ENCODE peak calls at places on chromosomes 4 and X, in seven cellular contexts. A is activated T-helper 9 cell treated with anti-CD3 and anti-CD28 coated beads, Interleukin-2, amount 50 U/mL, for 16 hours; F is kidney tubule cell; D is AG09319; Q is endothelial cell; C is astrocyte of the spinal cord; T is GM23248. O is an unnamed sample.

GRCh38 chr4:101599620-101600019 is 190.9 kb upstream of the BANK1 start:
- DNase-seq in Q (no peak), F (peak), C (peak), D (no peak), A (no peak), T (peak), O (peak)

GRCh38 chr4:154807042-154807630 is 26.1 kb downstream of the RBM46 start:
- DNase-seq in A (no peak), Q (no peak), C (peak), D (peak), F (peak), T (peak), O (no peak)

GRCh38 chr4:184807797-184808718 is 17.7 kb downstream of the ACSL1 start:
- DNase-seq in T (peak), F (peak), Q (no peak), D (no peak), A (no peak), C (peak), O (no peak)

GRCh38 chrX:2404816-2405215 is 96.0 kb downstream of the DHRSX start:
- DNase-seq in C (no peak), A (no peak), T (no peak), Q (no peak), D (no peak), F (no peak), O (no peak)

GRCh38 chr4:184472540-184473264 is 1.6 kb downstream of the IRF2 start:
- DNase-seq in T (peak), A (peak), F (peak), C (peak), D (no peak), Q (peak), O (peak)

GRCh38 chr4:1449833-1450741 is 43.8 kb upstream of the NKX1-1 start:
- DNase-seq in Q (no peak), A (no peak), C (no peak), T (no peak), D (no peak), F (no peak), O (no peak)

GRCh38 chrX:133191739-133192039 is 26.5 kb downstream of the TFDP3 start:
- DNase-seq in Q (no peak), A (no peak), D (no peak), F (no peak), T (no peak), C (peak), O (no peak)

GRCh38 chr4:116870667-116871066 is 214.7 kb downstream of the TRAM1L1 start:
- DNase-seq in C (no peak), F (no peak), D (no peak), Q (no peak), T (no peak), A (no peak), O (no peak)

GRCh38 chr4:17761062-17761461 is 20.4 kb downstream of the FAM184B start:
- DNase-seq in C (no peak), Q (no peak), D (no peak), F (no peak), A (no peak), T (no peak), O (no peak)

GRCh38 chrX:97200454-97200853 is 316.7 kb downstream of the RPA4 start:
- DNase-seq in F (no peak), T (no peak), A (no peak), C (no peak), D (no peak), Q (no peak), O (no peak)

GRCh38 chr4:38169524-38169923 is 209.3 kb downstream of the PTTG2 start:
- DNase-seq in A (no peak), F (no peak), T (peak), Q (no peak), D (no peak), C (no peak), O (no peak)

GRCh38 chr4:76879731-76880364 is 18.1 kb downstream of the SOWAHB start:
- DNase-seq in C (no peak), T (peak), A (no peak), Q (no peak), F (no peak), D (peak), O (peak)

GRCh38 chr4:138911903-138912713 is 103.5 kb upstream of the NOCT start:
- DNase-seq in T (no peak), F (no peak), D (no peak), Q (no peak), A (no peak), C (no peak), O (no peak)

GRCh38 chrX:131617182-131617581 is 73.3 kb downstream of the OR13H1 start:
- DNase-seq in C (peak), T (peak), Q (no peak), D (no peak), A (no peak), F (peak), O (peak)

GRCh38 chrX:47156611-47157520 is 11.8 kb downstream of the RBM10 start:
- DNase-seq in T (no peak), Q (no peak), C (no peak), A (no peak), F (no peak), D (no peak), O (no peak)

GRCh38 chrX:13994681-13995080 is 35.0 kb downstream of the GEMIN8 start:
- DNase-seq in F (no peak), Q (no peak), D (no peak), T (no peak), A (no peak), C (no peak), O (no peak)

GRCh38 chrX:48911407-48912182 is at the start of gene SLC35A2:
- DNase-seq in D (no peak), C (peak), A (peak), F (peak), Q (peak), T (peak), O (peak)

GRCh38 chrX:64306712-64307111 is 76.3 kb upstream of the ASB12 start:
- DNase-seq in F (no peak), Q (no peak), T (no peak), D (no peak), C (no peak), A (no peak), O (no peak)

GRCh38 chr4:115356176-115356575 is 242.8 kb upstream of the NDST4 start:
- DNase-seq in A (no peak), T (no peak), D (no peak), C (no peak), Q (no peak), F (no peak), O (no peak)

GRCh38 chrX:134684956-134685355 is 26.7 kb upstream of the PLAC1 start:
- DNase-seq in C (no peak), D (no peak), A (no peak), T (no peak), Q (no peak), F (no peak), O (no peak)

GRCh38 chrX:136879001-136879667 is 1.4 kb downstream of the RBMX start:
- DNase-seq in Q (no peak), T (peak), D (no peak), A (no peak), C (no peak), F (peak), O (no peak)

GRCh38 chr4:147456706-147457105 is 24.2 kb upstream of the EDNRA start:
- DNase-seq in T (no peak), A (no peak), Q (no peak), F (no peak), C (no peak), D (no peak), O (no peak)

GRCh38 chr4:126591583-126591982 is 1041.2 kb upstream of the INTU start:
- DNase-seq in F (no peak), A (no peak), Q (no peak), C (peak), D (no peak), T (peak), O (no peak)

GRCh38 chr4:2712261-2712842 is 43.8 kb downstream of the TNIP2 start:
- DNase-seq in D (no peak), Q (peak), T (peak), C (peak), F (peak), A (no peak), O (no peak)

GRCh38 chr4:53055274-53055673 is 193.2 kb downstream of the RASL11B start:
- DNase-seq in C (peak), F (peak), D (peak), A (no peak), T (peak), Q (no peak), O (peak)

GRCh38 chr4:78654809-78655208 is 103.2 kb downstream of the ANXA3 start:
- DNase-seq in C (no peak), T (peak), D (peak), Q (no peak), F (no peak), A (no peak), O (peak)

GRCh38 chr4:1080961-1081688 is 32.2 kb downstream of the RNF212 start:
- DNase-seq in A (no peak), T (peak), F (peak), C (peak), D (no peak), Q (no peak), O (no peak)

GRCh38 chr4:127015616-127016015 is 617.1 kb upstream of the INTU start:
- DNase-seq in D (no peak), T (no peak), C (peak), A (no peak), Q (no peak), F (no peak), O (no peak)

GRCh38 chr4:184282895-184283654 is 65.4 kb upstream of the ENPP6 start:
- DNase-seq in T (no peak), Q (no peak), A (no peak), C (no peak), D (no peak), F (peak), O (no peak)